ENCODE peak calls at places on chromosomes 5 and 9, in six cellular contexts. I, R, X, U, T and A are unnamed samples.
A peak's percentile ranks its signal among the peaks of the same experiment; 100 is the strongest.

GRCh38 chr9:115591584-115591984 is 473.6 kb upstream of the TNC start:
- DNase-seq in I (no peak), R (peak; percentile 92), X (peak; percentile 60), U (peak; percentile 99), T (peak; percentile 33), A (peak; percentile 98)

GRCh38 chr9:21833090-21833801 is 30.8 kb downstream of the MTAP start:
- DNase-seq in I (no peak), R (no peak), X (no peak), U (no peak), T (no peak), A (peak; percentile 97)

GRCh38 chr5:7815757-7816534 is 35.0 kb downstream of the CFAP90 start:
- DNase-seq in I (peak; percentile 69), R (peak; percentile 88), X (peak; percentile 86), U (peak; percentile 4), T (peak; percentile 73), A (peak; percentile 50)

GRCh38 chr9:89215342-89215741 is 36.7 kb upstream of the SHC3 start:
- DNase-seq in I (no peak), R (no peak), X (no peak), U (no peak), T (no peak), A (no peak)

GRCh38 chr9:72292874-72293607 is 72.0 kb downstream of the ZFAND5 start:
- DNase-seq in I (no peak), R (peak; percentile 81), X (no peak), U (no peak), T (no peak), A (peak; percentile 81)

GRCh38 chr9:98158071-98158791 is 34.2 kb downstream of the CORO2A start:
- DNase-seq in I (no peak), R (no peak), X (no peak), U (no peak), T (no peak), A (no peak)

GRCh38 chr5:3299441-3299840 is 296.2 kb upstream of the IRX1 start:
- DNase-seq in I (no peak), R (no peak), X (no peak), U (no peak), T (no peak), A (no peak)

GRCh38 chr5:72234265-72234700 is 85.8 kb downstream of the MRPS27 start:
- DNase-seq in I (no peak), R (peak; percentile 7), X (no peak), U (no peak), T (no peak), A (peak; percentile 90)

GRCh38 chr9:76045217-76045616 is 154.7 kb downstream of the PCSK5 start:
- DNase-seq in I (no peak), R (no peak), X (no peak), U (no peak), T (no peak), A (no peak)

GRCh38 chr9:4422495-4422894 is 67.8 kb upstream of the SLC1A1 start:
- DNase-seq in I (peak; percentile 54), R (peak; percentile 8), X (no peak), U (no peak), T (no peak), A (no peak)

GRCh38 chr9:96171749-96172148 is 130.2 kb downstream of the HSD17B3 start:
- DNase-seq in I (no peak), R (no peak), X (no peak), U (no peak), T (no peak), A (no peak)

GRCh38 chr5:154860765-154861164 is 2.3 kb downstream of the CNOT8 start:
- DNase-seq in I (no peak), R (no peak), X (no peak), U (no peak), T (no peak), A (no peak)

GRCh38 chr5:158074992-158075769 is 216.2 kb upstream of the CLINT1 start:
- DNase-seq in I (peak; percentile 52), R (peak; percentile 81), X (peak; percentile 44), U (peak; percentile 11), T (peak; percentile 58), A (peak; percentile 61)

GRCh38 chr5:131996210-131997025 is 15.0 kb downstream of the ACSL6 start:
- DNase-seq in I (no peak), R (no peak), X (no peak), U (no peak), T (no peak), A (peak; percentile 56)

GRCh38 chr9:116800885-116801284 is 113.8 kb downstream of the TRIM32 start:
- DNase-seq in I (no peak), R (no peak), X (no peak), U (no peak), T (no peak), A (no peak)

GRCh38 chr5:97986069-97986468 is 787.4 kb upstream of the RGMB start:
- DNase-seq in I (no peak), R (no peak), X (no peak), U (no peak), T (no peak), A (peak; percentile 60)

GRCh38 chr9:133528001-133528886 is 3.5 kb upstream of the MYMK start:
- DNase-seq in I (no peak), R (no peak), X (no peak), U (no peak), T (no peak), A (no peak)

GRCh38 chr9:19934301-19934868 is 145.5 kb upstream of the SLC24A2 start:
- DNase-seq in I (no peak), R (peak; percentile 26), X (peak; percentile 26), U (no peak), T (peak; percentile 33), A (peak; percentile 36)

GRCh38 chr5:41334758-41335157 is 121.4 kb upstream of the C6 start:
- DNase-seq in I (no peak), R (peak; percentile 32), X (no peak), U (no peak), T (no peak), A (peak; percentile 10)

GRCh38 chr5:97979740-97980139 is 793.7 kb upstream of the RGMB start:
- DNase-seq in I (no peak), R (peak; percentile 6), X (peak; percentile 10), U (peak; percentile 36), T (peak; percentile 40), A (no peak)

GRCh38 chr9:113995963-113996362 is 82.1 kb downstream of the AMBP start:
- DNase-seq in I (no peak), R (no peak), X (no peak), U (no peak), T (no peak), A (no peak)

GRCh38 chr9:110578896-110579752 is at the start of gene SVEP1:
- DNase-seq in I (no peak), R (peak; percentile 58), X (peak; percentile 67), U (no peak), T (peak; percentile 58), A (peak; percentile 73)

GRCh38 chr9:86353591-86354047 is 591 bp downstream of the TUT7 start:
- DNase-seq in I (no peak), R (peak; percentile 58), X (no peak), U (no peak), T (no peak), A (peak; percentile 81)

GRCh38 chr5:102536323-102536928 is 37.6 kb upstream of the SLCO6A1 start:
- DNase-seq in I (no peak), R (peak; percentile 12), X (no peak), U (no peak), T (no peak), A (peak; percentile 11)

DNA sequence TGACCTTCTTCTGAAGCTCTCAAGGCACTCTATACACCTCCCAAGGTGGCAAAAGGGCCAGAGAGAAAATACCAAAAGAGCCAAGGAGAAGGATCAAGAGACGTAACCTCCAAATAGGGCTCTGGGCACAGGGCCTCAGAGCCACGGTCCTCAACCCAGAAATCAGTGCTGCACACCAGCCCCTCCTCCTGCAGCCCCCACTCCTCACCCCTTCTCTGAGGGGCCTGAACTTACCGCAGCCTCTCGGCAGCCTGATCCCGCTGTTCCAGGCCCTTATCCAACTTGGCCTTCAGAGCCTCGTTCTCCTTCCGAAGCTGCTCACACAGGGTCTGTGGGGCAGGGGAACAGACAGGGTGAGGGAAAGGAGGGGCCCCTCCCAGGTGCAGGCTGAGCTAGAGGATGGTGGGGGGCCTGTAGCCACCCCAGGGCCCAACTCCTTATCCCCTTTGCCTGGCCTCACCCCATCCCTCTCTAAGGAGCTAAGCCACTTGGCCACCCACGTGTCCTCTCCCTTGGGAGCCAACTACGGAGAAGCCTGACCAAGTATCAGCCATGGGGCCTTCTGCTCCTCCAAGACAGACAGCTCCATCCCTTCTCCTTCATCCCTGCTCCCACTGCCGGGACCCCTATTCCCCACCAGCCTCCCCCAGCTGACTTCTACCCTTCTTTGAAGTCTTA is 28.8 kb downstream of the TNIP1 start:
- DNase-seq in I (no peak), R (no peak), X (no peak), U (no peak), T (no peak), A (no peak)
- TF ChIP-seq CTCF in I (no peak), R (no peak), X (no peak), U (no peak), T (no peak), A (no peak)

GRCh38 chr9:131263701-131264100 is 12.6 kb downstream of the FAM78A start:
- DNase-seq in I (no peak), R (no peak), X (no peak), U (no peak), T (no peak), A (no peak)
- H3K4me3 ChIP-seq in I (peak overlapping the region; percentile 7), R (no peak overlapping the region), X (no peak overlapping the region), U (no peak overlapping the region), T (no peak overlapping the region), A (no peak overlapping the region)

DNA sequence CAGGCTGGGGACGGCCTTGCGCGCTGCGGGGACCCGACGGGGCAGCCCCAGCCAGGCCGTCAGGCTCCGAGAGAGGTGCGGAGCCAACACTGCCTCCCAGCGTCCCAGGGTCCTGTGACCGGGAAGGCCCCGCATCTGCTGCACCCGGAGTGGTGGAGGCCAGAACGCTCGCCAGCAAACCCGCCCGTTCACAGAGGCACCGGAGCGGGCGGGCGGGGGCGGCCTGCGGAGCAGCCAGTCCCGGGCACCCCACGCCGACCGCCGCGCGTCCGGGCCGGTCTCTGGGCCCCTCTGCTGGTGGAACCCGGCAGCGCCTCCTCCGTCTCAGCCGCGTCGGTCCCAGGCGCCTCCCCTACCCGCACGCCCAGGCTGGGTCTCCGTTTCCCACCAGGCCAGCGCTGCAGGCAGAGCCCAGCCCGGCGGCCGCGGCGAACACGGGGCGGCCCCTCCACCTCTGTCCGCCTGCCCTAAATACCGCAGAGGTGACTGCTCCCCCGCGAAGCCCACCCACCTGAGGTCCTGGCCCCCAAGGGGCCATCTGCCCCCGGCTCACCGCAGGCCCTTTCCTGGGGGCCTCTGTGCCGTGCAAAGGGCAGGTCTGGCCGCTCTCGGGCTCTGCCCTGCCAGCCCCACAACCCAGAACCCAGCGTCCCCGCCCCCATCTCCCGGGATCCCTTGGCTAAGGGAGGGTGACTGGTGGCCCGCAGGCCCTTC is 15.9 kb downstream of the EXD3 start:
- DNase-seq in I (peak; percentile 84), R (peak; percentile 91), X (peak; percentile 77), U (no peak), T (peak; percentile 80), A (peak; percentile 66)
- TF ChIP-seq CTCF in I (peak; percentile 66), R (peak; percentile 68), X (peak; percentile 84), U (peak; percentile 66), T (peak; percentile 74), A (peak; percentile 43)

GRCh38 chr5:107670028-107670926 is 460 bp downstream of the EFNA5 start:
- DNase-seq in I (no peak), R (peak; percentile 56), X (peak; percentile 31), U (no peak), T (peak; percentile 26), A (peak; percentile 59)

GRCh38 chr5:107668933-107669542 is 1.7 kb downstream of the EFNA5 start:
- DNase-seq in I (no peak), R (peak; percentile 26), X (peak; percentile 12), U (no peak), T (no peak), A (peak; percentile 56)

GRCh38 chr5:107669543-107670027 is 1.2 kb downstream of the EFNA5 start:
- DNase-seq in I (no peak), R (peak; percentile 55), X (peak; percentile 35), U (no peak), T (peak; percentile 53), A (peak; percentile 55)

GRCh38 chr5:107666051-107666655 is 4.6 kb downstream of the EFNA5 start:
- DNase-seq in I (no peak), R (no peak), X (no peak), U (no peak), T (no peak), A (peak; percentile 25)

GRCh38 chr5:107668154-107668932 is 2.4 kb downstream of the EFNA5 start:
- DNase-seq in I (no peak), R (no peak), X (no peak), U (no peak), T (no peak), A (no peak)
- H3K4me3 ChIP-seq in I (no peak overlapping the region), R (peak overlapping the region; percentile 80), X (no peak overlapping the region), U (peak overlapping the region; percentile 70), T (peak overlapping the region; percentile 73), A (peak overlapping the region; percentile 90)